ENCODE peak calls at places on chromosomes 11 and 22, in four cellular contexts. J is GM12878, R is K562, N is HepG2. B is an unnamed sample.

GRCh38 chr11:9574556-9574805 is 1.0 kb downstream of the WEE1 start:
- DNase-seq in J (no peak), R (no peak), N (no peak), B (no peak)

GRCh38 chr11:128551641-128552335 is 35.6 kb downstream of the ETS1 start:
- DNase-seq in J (peak), R (no peak), N (no peak), B (no peak)

GRCh38 chr22:30694638-30695350 is at the start of gene OSBP2:
- DNase-seq in J (no peak), R (peak), N (no peak), B (no peak)

GRCh38 chr11:43988040-43988793 is 45.8 kb downstream of the C11orf96 start:
- DNase-seq in J (no peak), R (peak), N (no peak), B (no peak)

GRCh38 chr11:35073691-35074382 is 65.1 kb upstream of the CD44 start:
- DNase-seq in J (no peak), R (no peak), N (no peak), B (no peak)

GRCh38 chr22:38984224-38984623 is 2.1 kb downstream of the APOBEC3B start:
- DNase-seq in J (no peak), R (no peak), N (no peak), B (no peak)

GRCh38 chr11:107576497-107577086 is 11.1 kb upstream of the ALKBH8 start:
- DNase-seq in J (no peak), R (peak), N (peak), B (peak)

GRCh38 chr11:43359432-43359818 is 705 bp downstream of the TTC17 start:
- DNase-seq in J (peak), R (no peak), N (peak), B (no peak)

GRCh38 chr11:68043349-68044144 is 4.7 kb downstream of the TCIRG1 start:
- DNase-seq in J (no peak), R (peak), N (no peak), B (no peak)

GRCh38 chr22:33476716-33477115 is 418.5 kb upstream of the SYN3 start:
- DNase-seq in J (no peak), R (no peak), N (peak), B (no peak)

GRCh38 chr22:20488946-20489345 is 6.6 kb downstream of the KLHL22 start:
- DNase-seq in J (no peak), R (no peak), N (no peak), B (peak)

GRCh38 chr11:78810489-78811090 is 235.9 kb upstream of the NARS2 start:
- DNase-seq in J (no peak), R (no peak), N (no peak), B (no peak)

GRCh38 chr11:44946268-44946667 is 4.4 kb downstream of the TP53I11 start:
- DNase-seq in J (no peak), R (no peak), N (no peak), B (no peak)

GRCh38 chr11:125903753-125904659 is at the start of gene DDX25:
- DNase-seq in J (no peak), R (no peak), N (no peak), B (peak)

GRCh38 chr11:57222239-57222638 is 14.8 kb downstream of the APLNR start:
- DNase-seq in J (no peak), R (no peak), N (no peak), B (no peak)

GRCh38 chr11:103824116-103824515 is 212.3 kb upstream of the DDI1 start:
- DNase-seq in J (no peak), R (no peak), N (no peak), B (no peak)

GRCh38 chr11:47003180-47003877 is 66.8 kb downstream of the CSTPP1 start:
- DNase-seq in J (no peak), R (no peak), N (no peak), B (no peak)

GRCh38 chr22:19937616-19938473 is 3.7 kb upstream of the COMT start:
- DNase-seq in J (no peak), R (no peak), N (peak), B (no peak)

GRCh38 chr11:131746201-131746600 is 375.8 kb downstream of the NTM start:
- DNase-seq in J (no peak), R (no peak), N (no peak), B (no peak)

GRCh38 chr22:30984317-30984716 is 15.3 kb downstream of the TUG1 start:
- DNase-seq in J (no peak), R (no peak), N (peak), B (no peak)

GRCh38 chr22:44049369-44050231 is 25.5 kb downstream of the PARVB start:
- DNase-seq in J (no peak), R (no peak), N (no peak), B (no peak)

GRCh38 chr11:126026579-126026978 is 36.1 kb downstream of the CDON start:
- DNase-seq in J (no peak), R (no peak), N (peak), B (no peak)

GRCh38 chr11:73310661-73311393 is 2.8 kb downstream of the ARHGEF17 start:
- DNase-seq in J (no peak), R (no peak), N (no peak), B (no peak)

GRCh38 chr11:14075118-14075601 is 112.6 kb downstream of the SPON1 start:
- DNase-seq in J (no peak), R (no peak), N (no peak), B (no peak)

GRCh38 chr22:45318558-45319318 is 9.0 kb downstream of the FAM118A start:
- DNase-seq in J (peak), R (no peak), N (no peak), B (no peak)

GRCh38 chr11:61141601-61142028 is 19.6 kb downstream of the VPS37C start:
- DNase-seq in J (no peak), R (peak), N (no peak), B (no peak)

GRCh38 chr11:77512092-77512491 is 38.2 kb upstream of the PAK1 start:
- DNase-seq in J (no peak), R (no peak), N (no peak), B (no peak)

GRCh38 chr11:120660024-120660565 is 148.5 kb downstream of the GRIK4 start:
- DNase-seq in J (no peak), R (peak), N (peak), B (no peak)

GRCh38 chr11:35803115-35803514 is 140.5 kb downstream of the TRIM44 start:
- DNase-seq in J (no peak), R (no peak), N (no peak), B (no peak)

GRCh38 chr11:12195773-12196172 is 85.4 kb downstream of the MICAL2 start:
- DNase-seq in J (no peak), R (peak), N (no peak), B (no peak)

GRCh38 chr22:20430641-20431519 is 6.7 kb downstream of the SCARF2 start:
- DNase-seq in J (no peak), R (peak), N (no peak), B (peak)

GRCh38 chr11:7062534-7062933 is 26.3 kb upstream of the RBMXL2 start:
- DNase-seq in J (no peak), R (no peak), N (no peak), B (no peak)

GRCh38 chr11:75303544-75304224 is 47.8 kb downstream of the ARRB1 start:
- DNase-seq in J (no peak), R (no peak), N (no peak), B (no peak)

GRCh38 chr22:46969961-46970360 is 207.5 kb downstream of the TBC1D22A start:
- DNase-seq in J (no peak), R (no peak), N (no peak), B (no peak)

GRCh38 chr11:15981292-15981691 is 375.1 kb downstream of the SOX6 start:
- DNase-seq in J (no peak), R (no peak), N (no peak), B (no peak)

GRCh38 chr11:128550261-128550821 is 37.0 kb downstream of the ETS1 start:
- DNase-seq in J (no peak), R (no peak), N (no peak), B (no peak)

GRCh38 chr11:19244084-19244483 is 3.3 kb upstream of the E2F8 start:
- DNase-seq in J (no peak), R (no peak), N (peak), B (no peak)

GRCh38 chr22:32665676-32666075 is 135.8 kb upstream of the TIMP3 start:
- DNase-seq in J (no peak), R (no peak), N (no peak), B (no peak)

DNA sequence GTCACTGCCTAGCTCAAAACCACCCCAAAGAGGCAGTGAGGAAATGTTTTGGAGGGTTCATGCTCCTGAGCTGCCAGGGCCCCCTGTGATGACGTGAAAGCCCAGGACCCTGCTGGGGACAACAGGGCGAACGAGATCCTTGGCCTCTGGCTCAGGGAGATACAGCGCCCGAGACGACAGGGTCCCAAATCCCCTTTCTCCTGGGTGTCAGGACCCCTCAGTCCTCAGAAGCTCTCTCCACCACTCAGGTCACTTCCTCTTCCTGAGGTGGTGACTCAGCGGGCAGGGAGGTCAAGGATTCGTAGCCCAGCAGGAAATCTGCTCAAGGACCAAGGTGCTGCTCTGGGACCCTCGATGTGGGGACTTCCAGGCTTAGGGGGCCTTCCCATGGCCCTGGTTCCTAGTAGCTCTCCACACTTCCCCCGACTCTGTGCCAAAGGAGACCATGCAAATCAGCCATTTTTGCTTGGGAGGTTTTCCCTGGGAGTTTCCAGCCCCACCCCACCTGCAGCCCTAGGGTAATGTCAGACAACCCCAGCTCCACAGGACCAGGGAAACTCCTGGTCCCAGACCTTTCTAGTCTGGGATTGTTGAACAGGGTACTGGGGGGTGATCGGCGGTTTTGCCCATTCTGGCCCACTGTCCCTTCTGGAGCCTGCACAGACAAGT is 12.8 kb downstream of the BCL9L start:
- DNase-seq in J (peak), R (no peak), N (no peak), B (no peak)
- TF ChIP-seq CBX5 in J (no peak), R (no peak), N (no peak), B (no peak)

GRCh38 chr22:37195921-37196320 is 7.9 kb upstream of the C1QTNF6 start:
- DNase-seq in J (no peak), R (no peak), N (no peak), B (no peak)
- TF ChIP-seq CHD2 in J (no peak), R (no peak), N (no peak), B (no peak)

GRCh38 chr11:94910779-94911178 is 62.6 kb downstream of the CWC15 start:
- DNase-seq in J (no peak), R (no peak), N (no peak), B (no peak)
- TF ChIP-seq CBX5 in J (no peak), R (no peak), N (no peak), B (no peak)

DNA sequence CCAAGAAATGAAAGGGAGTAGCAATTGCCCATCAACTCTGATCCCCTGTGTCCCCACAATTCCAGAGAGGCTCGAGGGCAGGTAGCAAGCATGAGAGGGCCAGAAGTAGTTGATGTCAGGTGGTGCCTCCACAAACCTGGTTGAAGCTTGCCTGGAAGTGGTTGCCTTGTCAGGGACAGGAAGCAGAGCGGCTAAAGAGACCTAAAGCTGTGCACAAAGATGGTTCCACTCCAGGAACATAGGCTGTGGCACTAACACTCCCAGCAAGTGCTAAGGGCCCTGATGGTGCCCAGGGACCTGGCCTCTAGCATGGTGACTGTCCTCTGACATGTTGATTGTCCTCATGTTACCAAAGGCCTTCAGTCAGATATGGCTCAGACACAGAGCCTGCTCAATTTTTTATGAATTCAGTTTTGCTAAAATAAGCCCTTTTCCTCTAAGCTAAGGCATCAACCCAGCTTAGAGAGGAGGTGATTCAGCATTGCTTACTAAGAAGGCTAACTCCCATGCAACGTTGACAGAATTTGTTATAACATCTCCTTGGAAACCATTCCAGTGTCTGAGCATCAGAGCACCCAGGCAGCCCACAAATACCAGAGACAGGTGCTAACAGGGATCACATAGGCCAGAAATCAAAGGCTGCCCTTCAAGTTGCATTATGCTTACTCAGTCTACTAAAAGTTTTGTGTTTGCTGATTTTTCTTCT is 196.3 kb upstream of the ARHGAP20 start:
- DNase-seq in J (no peak), R (no peak), N (no peak), B (no peak)
- TF ChIP-seq CHD2 in J (no peak), R (no peak), N (no peak), B (no peak)

DNA sequence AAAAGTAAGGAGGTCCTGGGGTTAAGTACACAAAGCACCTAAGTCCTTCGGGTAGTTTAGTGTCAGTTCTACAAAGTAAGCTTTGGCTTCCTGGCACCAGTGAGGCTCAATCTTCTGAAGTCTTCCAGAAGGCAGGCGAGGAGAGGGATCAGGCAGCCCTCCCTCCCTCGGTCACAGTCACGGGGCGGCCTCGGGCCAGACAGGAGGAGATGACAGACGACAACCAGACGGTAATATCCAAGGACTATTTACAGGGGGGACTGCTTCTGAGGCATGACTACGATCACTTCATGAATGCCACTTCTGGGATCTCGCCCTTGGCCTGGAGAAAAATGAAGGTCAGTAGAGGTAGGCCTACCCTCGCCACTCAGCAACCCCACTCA is 378 bp upstream of the TMEM223 start:
- DNase-seq in J (no peak), R (no peak), N (no peak), B (no peak)
- TF ChIP-seq CBX5 in J (no peak), R (no peak), N (no peak), B (no peak)

GRCh38 chr22:42321908-42322561 is 51.6 kb upstream of the TCF20 start:
- DNase-seq in J (no peak), R (no peak), N (no peak), B (no peak)
- TF ChIP-seq CHD2 in J (no peak), R (no peak), N (no peak), B (no peak)

DNA sequence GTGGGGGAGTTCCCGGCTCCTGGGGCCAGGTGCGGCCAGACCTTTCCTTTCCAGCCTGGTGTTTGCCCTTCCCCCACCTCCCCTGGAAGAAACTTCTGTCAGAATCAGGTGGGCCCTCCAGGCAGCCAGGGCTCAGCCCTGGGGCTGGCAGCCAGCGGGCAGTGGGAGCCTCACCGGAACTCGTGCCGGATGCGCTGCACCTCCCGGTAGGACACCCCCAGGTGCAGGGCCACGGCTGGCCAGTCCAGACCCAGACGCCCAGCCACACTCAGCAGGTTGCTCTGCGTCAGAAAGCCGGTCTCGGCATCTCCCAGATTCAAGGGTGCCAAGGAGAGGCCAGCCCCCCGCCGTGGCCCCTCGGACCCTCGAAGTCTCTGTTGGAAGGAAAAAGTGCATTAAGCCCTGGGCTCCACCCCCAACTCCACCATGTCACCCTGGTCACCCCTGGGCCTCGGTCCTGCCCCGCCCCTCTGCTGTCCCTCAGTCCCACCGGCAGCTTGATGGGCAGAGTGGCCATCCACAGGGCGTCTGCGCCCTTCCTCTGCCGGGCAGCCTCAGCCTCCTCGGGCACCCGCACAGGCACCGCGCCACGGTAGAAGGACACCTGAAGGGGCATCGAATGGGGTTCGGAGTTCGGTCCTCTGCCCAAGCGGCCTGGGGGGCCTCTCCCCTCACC is 1.7 kb upstream of the SLC25A22 start:
- DNase-seq in J (no peak), R (no peak), N (no peak), B (no peak)
- TF ChIP-seq CBX5 in J (no peak), R (no peak), N (no peak), B (no peak)

B was measured in H1.